ENCODE peak calls at places on chromosomes 2 and 18, in four cellular contexts. F is IMR-90, K is K562, A is endothelial cell of umbilical vein. J is an unnamed sample.

GRCh38 chr18:75489493-75490190 is 62.1 kb upstream of the SMIM21 start:
- DNase-seq in F (peak; percentile 98), K (no peak), A (no peak), J (no peak)

GRCh38 chr2:56299166-56299806 is 115.5 kb downstream of the CCDC85A start:
- DNase-seq in F (no peak), K (no peak), A (peak; percentile 23), J (no peak)

GRCh38 chr2:160581035-160581434 is 87.4 kb upstream of the RBMS1 start:
- DNase-seq in F (peak; percentile 56), K (no peak), A (no peak), J (no peak)

GRCh38 chr2:138818479-138818878 is 38.3 kb upstream of the NXPH2 start:
- DNase-seq in F (no peak), K (no peak), A (no peak), J (no peak)

GRCh38 chr2:16152928-16153753 is 212.8 kb downstream of the MYCN start:
- DNase-seq in F (no peak), K (no peak), A (no peak), J (no peak)

GRCh38 chr18:10563886-10564285 is 38.1 kb downstream of the NAPG start:
- DNase-seq in F (no peak), K (no peak), A (no peak), J (no peak)

GRCh38 chr18:79961527-79962291 is 2.7 kb upstream of the HSBP1L1 start:
- DNase-seq in F (no peak), K (peak; percentile 68), A (no peak), J (no peak)

GRCh38 chr2:241680827-241681599 is 5.6 kb downstream of the DTYMK start:
- DNase-seq in F (peak; percentile 99), K (no peak), A (peak; percentile 52), J (no peak)

GRCh38 chr2:195658541-195658890 is 1.5 kb downstream of the SLC39A10 start:
- DNase-seq in F (peak; percentile 90), K (no peak), A (peak; percentile 85), J (no peak)

GRCh38 chr18:23237524-23238151 is 102.4 kb downstream of the CABLES1 start:
- DNase-seq in F (peak; percentile 41), K (peak; percentile 33), A (peak; percentile 84), J (peak; percentile 81)

GRCh38 chr18:23239885-23240608 is 104.8 kb downstream of the CABLES1 start:
- DNase-seq in F (no peak), K (no peak), A (no peak), J (no peak)

GRCh38 chr18:23238152-23238531 is 102.9 kb downstream of the CABLES1 start:
- DNase-seq in F (peak; percentile 60), K (no peak), A (peak; percentile 71), J (no peak)

GRCh38 chr18:23239350-23239692 is 104.0 kb downstream of the CABLES1 start:
- DNase-seq in F (no peak), K (no peak), A (no peak), J (no peak)

GRCh38 chr18:23238651-23239349 is 103.5 kb downstream of the CABLES1 start:
- DNase-seq in F (peak; percentile 33), K (no peak), A (peak; percentile 62), J (no peak)
- TF ChIP-seq FOS in F (no peak), K (no peak), A (no peak), J (no peak)

DNA sequence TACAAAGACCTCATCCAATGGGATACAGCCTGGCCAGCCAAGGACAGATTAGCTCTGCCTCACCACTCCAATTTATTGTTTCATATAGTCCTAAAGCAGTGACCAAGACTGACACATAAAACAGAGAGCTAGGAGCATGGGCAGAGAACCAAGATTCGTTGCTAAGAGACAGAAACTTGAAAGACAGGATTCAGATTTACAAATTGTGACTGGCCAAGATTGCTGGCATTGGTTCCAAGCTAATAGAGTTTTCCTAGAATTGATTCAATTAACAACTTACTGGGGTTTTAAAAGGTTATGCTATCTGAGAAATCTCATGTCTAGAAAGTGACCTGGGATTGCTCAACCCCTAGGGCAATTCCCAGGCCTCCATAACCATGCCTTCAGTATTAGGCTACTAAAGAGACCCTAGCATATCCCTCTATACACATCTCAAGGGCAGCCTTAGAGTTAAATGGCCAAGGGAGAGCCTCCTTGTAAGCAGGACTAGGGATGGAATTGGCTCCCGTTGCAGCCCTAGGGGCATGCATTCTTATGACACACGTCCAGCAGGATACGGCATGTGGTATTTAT is 75.6 kb downstream of the ICOS start:
- DNase-seq in F (no peak), K (no peak), A (no peak), J (no peak)
- TF ChIP-seq FOS in F (no peak), K (no peak), A (no peak), J (no peak)

DNA sequence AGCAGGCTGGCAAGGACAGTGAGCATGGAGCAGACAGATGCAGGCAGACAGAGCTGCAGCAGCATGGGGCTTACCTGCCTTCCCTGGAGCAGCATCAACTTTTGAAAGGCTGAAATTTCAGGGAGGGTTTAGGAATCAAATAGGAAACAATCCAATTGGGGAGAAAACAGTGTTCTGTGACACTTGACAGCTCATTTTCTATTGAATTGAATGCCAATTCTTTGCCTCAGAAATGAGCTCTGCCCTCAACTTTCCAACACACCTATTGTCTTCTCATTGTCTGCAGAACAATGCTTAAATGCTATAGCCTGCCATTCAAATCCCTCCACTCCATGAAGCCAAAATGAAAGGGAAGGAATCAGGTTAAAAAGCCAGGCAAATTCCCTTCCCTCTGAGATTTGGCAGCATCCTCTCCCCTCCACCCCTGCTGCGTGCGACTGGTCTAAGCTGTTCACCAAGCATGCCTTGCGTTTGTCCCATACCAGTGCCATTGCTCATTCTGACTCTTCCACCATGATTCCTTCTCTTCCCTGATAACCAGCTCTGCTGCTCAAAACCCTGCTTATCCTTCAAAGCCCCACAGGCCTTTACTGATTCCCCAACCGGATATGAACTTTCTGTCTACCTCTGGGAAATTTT is 32.3 kb upstream of the TMEM131 start:
- DNase-seq in F (peak; percentile 68), K (no peak), A (no peak), J (no peak)
- TF ChIP-seq FOS in F (no peak), K (no peak), A (no peak), J (no peak)

GRCh38 chr2:187993516-187993915 is 298.2 kb upstream of the GULP1 start:
- DNase-seq in F (peak; percentile 54), K (no peak), A (no peak), J (no peak)
- TF ChIP-seq FOS in F (no peak), K (no peak), A (no peak), J (no peak)

GRCh38 chr2:100063459-100063953 is 78.9 kb downstream of the AFF3 start:
- DNase-seq in F (no peak), K (no peak), A (no peak), J (no peak)

GRCh38 chr2:100060875-100061274 is 81.5 kb downstream of the AFF3 start:
- DNase-seq in F (no peak), K (no peak), A (no peak), J (no peak)

GRCh38 chr2:100064592-100065006 is 77.8 kb downstream of the AFF3 start:
- DNase-seq in F (no peak), K (no peak), A (no peak), J (no peak)

GRCh38 chr2:100064165-100064564 is 78.2 kb downstream of the AFF3 start:
- DNase-seq in F (no peak), K (no peak), A (no peak), J (no peak)

GRCh38 chr2:100062315-100062714 is 80.1 kb downstream of the AFF3 start:
- DNase-seq in F (no peak), K (no peak), A (no peak), J (no peak)
- TF ChIP-seq FOS in F (no peak), K (no peak), A (no peak), J (no peak)

J was measured in GM12878.